ENCODE peak calls at places on chromosomes 3 and 15, in ten cellular contexts. Q, H, O, L, A, V, R, T, J and G are unnamed samples.

GRCh38 chr3:124586126-124587052 is 143.9 kb upstream of the UMPS start:
- DNase-seq in Q (no peak), H (no peak), O (no peak), L (peak; percentile 58), A (peak; percentile 87), V (no peak), R (no peak), T (no peak), J (no peak), G (no peak)

GRCh38 chr3:147462856-147463255 is 53.7 kb downstream of the ZIC1 start:
- DNase-seq in Q (no peak), H (no peak), O (no peak), L (no peak), A (no peak), V (no peak), R (no peak), T (no peak), J (no peak), G (no peak)

GRCh38 chr3:197139586-197139985 is 110.0 kb upstream of the MELTF start:
- DNase-seq in Q (no peak), H (no peak), O (no peak), L (no peak), A (no peak), V (no peak), R (no peak), T (no peak), J (no peak), G (no peak)

GRCh38 chr15:88077249-88077810 is 179.2 kb downstream of the NTRK3 start:
- DNase-seq in Q (no peak), H (no peak), O (no peak), L (no peak), A (no peak), V (no peak), R (no peak), T (no peak), J (no peak), G (no peak)

GRCh38 chr3:127682576-127682975 is 9.8 kb downstream of the ABTB1 start:
- DNase-seq in Q (no peak), H (no peak), O (no peak), L (peak; percentile 0), A (peak; percentile 72), V (no peak), R (no peak), T (no peak), J (no peak), G (no peak)

GRCh38 chr15:87604857-87605446 is 651.6 kb downstream of the NTRK3 start:
- DNase-seq in Q (no peak), H (no peak), O (no peak), L (no peak), A (peak; percentile 73), V (no peak), R (peak; percentile 15), T (no peak), J (no peak), G (no peak)

GRCh38 chr15:43215961-43216360 is 4.9 kb downstream of the EPB42 start:
- DNase-seq in Q (no peak), H (no peak), O (no peak), L (no peak), A (no peak), V (no peak), R (no peak), T (no peak), J (no peak), G (no peak)

GRCh38 chr15:73753250-73754130 is at the start of gene INSYN1:
- DNase-seq in Q (no peak), H (no peak), O (peak; percentile 67), L (peak; percentile 32), A (peak; percentile 69), V (peak; percentile 54), R (no peak), T (no peak), J (no peak), G (no peak)

GRCh38 chr3:141330718-141331369 is 37.5 kb upstream of the ZBTB38 start:
- DNase-seq in Q (no peak), H (no peak), O (no peak), L (no peak), A (no peak), V (no peak), R (no peak), T (no peak), J (no peak), G (no peak)

GRCh38 chr3:53822331-53822741 is 23.9 kb downstream of the CHDH start:
- DNase-seq in Q (no peak), H (no peak), O (no peak), L (no peak), A (peak; percentile 32), V (no peak), R (no peak), T (no peak), J (no peak), G (no peak)

GRCh38 chr15:62455441-62455921 is 290.4 kb upstream of the C2CD4B start:
- DNase-seq in Q (no peak), H (no peak), O (peak; percentile 56), L (peak; percentile 36), A (no peak), V (no peak), R (no peak), T (no peak), J (no peak), G (no peak)
- H3K27ac ChIP-seq in Q (no peak overlapping the region), H (no peak overlapping the region), O (peak overlapping the region; percentile 75), L (no peak overlapping the region), A (no peak overlapping the region), V (peak overlapping the region; percentile 86), R (no peak overlapping the region), T (no peak overlapping the region), J (no peak overlapping the region), G (no peak overlapping the region)

GRCh38 chr3:178263236-178263916 is 272.9 kb upstream of the KCNMB2 start:
- DNase-seq in Q (no peak), H (no peak), O (no peak), L (no peak), A (no peak), V (no peak), R (no peak), T (no peak), J (no peak), G (no peak)
- H3K4me3 ChIP-seq in Q (no peak overlapping the region), H (no peak overlapping the region), O (no peak overlapping the region), L (no peak overlapping the region), A (no peak overlapping the region), V (no peak overlapping the region), R (no peak overlapping the region), T (no peak overlapping the region), J (no peak overlapping the region), G (no peak overlapping the region)

DNA sequence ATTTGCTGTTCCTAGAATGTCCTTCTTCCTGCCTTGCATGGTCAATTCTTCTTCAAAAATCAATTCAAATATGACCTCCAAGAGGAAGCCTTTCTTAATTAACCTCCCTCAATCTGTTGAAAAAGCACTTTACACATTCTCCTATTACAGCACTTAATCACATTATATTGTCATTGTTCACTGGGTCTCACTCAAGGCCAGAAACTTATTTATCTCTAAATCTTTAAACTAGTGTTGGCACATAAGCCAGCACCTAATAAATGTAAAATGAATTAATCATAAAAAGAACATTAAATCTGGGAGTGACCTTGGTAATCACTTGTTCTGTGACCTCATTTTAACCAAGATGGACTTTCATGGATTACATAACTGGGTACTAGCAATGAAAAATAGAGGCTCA is 22.2 kb downstream of the MSL2 start:
- DNase-seq in Q (no peak), H (no peak), O (no peak), L (no peak), A (no peak), V (no peak), R (no peak), T (no peak), J (no peak), G (no peak)
- H3K4me1 ChIP-seq in Q (peaks cover 78% of the 10 kb centered on the region), H (no peaks in the 10 kb centered on the region), O (peaks cover 17% of the 10 kb centered on the region), L (peaks cover 22% of the 10 kb centered on the region), A (peaks cover 5% of the 10 kb centered on the region), V (peaks cover 36% of the 10 kb centered on the region), R (peaks cover 63% of the 10 kb centered on the region), T (peaks cover 62% of the 10 kb centered on the region), J (peaks cover 9% of the 10 kb centered on the region), G (peaks cover 41% of the 10 kb centered on the region)

GRCh38 chr3:48248095-48248863 is 7.4 kb downstream of the ZNF589 start:
- DNase-seq in Q (no peak), H (no peak), O (no peak), L (no peak), A (no peak), V (no peak), R (no peak), T (no peak), J (no peak), G (no peak)

GRCh38 chr3:48244462-48244861 is 3.6 kb downstream of the ZNF589 start:
- DNase-seq in Q (no peak), H (no peak), O (no peak), L (no peak), A (no peak), V (no peak), R (no peak), T (no peak), J (no peak), G (no peak)

GRCh38 chr3:48243886-48244285 is 3.0 kb downstream of the ZNF589 start:
- DNase-seq in Q (no peak), H (no peak), O (no peak), L (peak; percentile 26), A (no peak), V (no peak), R (no peak), T (no peak), J (no peak), G (no peak)

GRCh38 chr3:48245136-48245535 is 4.2 kb downstream of the ZNF589 start:
- DNase-seq in Q (no peak), H (no peak), O (no peak), L (no peak), A (no peak), V (no peak), R (no peak), T (no peak), J (no peak), G (no peak)

DNA sequence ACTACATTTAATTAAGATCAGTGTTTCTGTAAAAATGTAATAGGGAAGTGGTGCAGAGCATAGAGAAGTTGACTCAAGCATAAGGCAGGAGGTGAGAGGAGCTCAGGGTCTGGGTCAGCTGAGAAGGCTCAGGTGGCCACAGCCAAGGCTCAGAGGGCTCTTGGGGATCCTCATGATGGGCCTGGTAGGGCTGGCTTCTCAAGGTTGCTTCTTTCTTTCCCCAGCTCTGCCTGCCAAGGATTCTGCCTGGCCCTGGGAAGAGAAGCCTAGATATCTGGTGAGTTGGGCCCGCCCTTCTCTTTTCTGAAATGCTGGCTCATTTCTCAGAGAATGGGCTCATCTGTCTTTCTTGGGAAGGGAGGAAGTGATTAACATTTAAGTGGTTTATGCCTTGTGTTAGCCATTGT is 6.5 kb downstream of the ZNF589 start:
- DNase-seq in Q (no peak), H (no peak), O (no peak), L (no peak), A (no peak), V (no peak), R (peak; percentile 78), T (no peak), J (no peak), G (no peak)
- H3K27ac ChIP-seq in Q (no peak overlapping the region), H (no peak overlapping the region), O (no peak overlapping the region), L (no peak overlapping the region), A (no peak overlapping the region), V (no peak overlapping the region), R (no peak overlapping the region), T (no peak overlapping the region), J (peak overlapping the region; percentile 84), G (no peak overlapping the region)

GRCh38 chr15:78508272-78508671 is 895 bp downstream of the HYKK start:
- DNase-seq in Q (no peak), H (no peak), O (no peak), L (no peak), A (no peak), V (no peak), R (no peak), T (no peak), J (no peak), G (no peak)
- H3K4me3 ChIP-seq in Q (peak overlapping the region; percentile 83), H (peak overlapping the region; percentile 84), O (peak overlapping the region; percentile 96), L (no peak overlapping the region), A (peak overlapping the region; percentile 82), V (peak overlapping the region; percentile 98), R (peak overlapping the region; percentile 45), T (peak overlapping the region; percentile 70), J (no peak overlapping the region), G (no peak overlapping the region)